ENCODE peak calls at places on chromosome 20, in eight cellular contexts. J is naive thymus-derived CD4-positive, alpha-beta T cell; Z is fibroblast of mammary gland; G is neuronal stem cell; H is left ventricle myocardium inferior; K is aorta; T is tibial artery; O is AG09309. B is an unnamed sample.

GRCh38 chr20:47310729-47311128 is 45.8 kb downstream of the ZMYND8 start:
- DNase-seq in O (no peak), H (no peak), Z (no peak), K (no peak), T (peak; percentile 39), G (no peak), J (no peak), B (no peak)

GRCh38 chr20:48584391-48585249 is 243.2 kb downstream of the PREX1 start:
- DNase-seq in Z (no peak), H (no peak), K (no peak), J (no peak), O (no peak), G (no peak), T (peak; percentile 19), B (no peak)

GRCh38 chr20:25198663-25199363 is 3.3 kb downstream of the ENTPD6 start:
- DNase-seq in H (no peak), Z (peak; percentile 53), O (no peak), K (no peak), G (no peak), J (no peak), T (no peak), B (no peak)

GRCh38 chr20:32780749-32781402 is 18.7 kb downstream of the DNMT3B start:
- DNase-seq in H (no peak), Z (no peak), G (peak; percentile 72), O (no peak), K (no peak), T (no peak), J (no peak), B (no peak)

GRCh38 chr20:20266552-20266951 is 101.4 kb upstream of the INSM1 start:
- DNase-seq in G (no peak), Z (no peak), J (no peak), T (no peak), H (no peak), O (no peak), K (no peak), B (no peak)

GRCh38 chr20:19435820-19436219 is 223.4 kb downstream of the SLC24A3 start:
- DNase-seq in G (no peak), Z (no peak), K (no peak), J (no peak), O (no peak), H (no peak), T (no peak), B (no peak)

GRCh38 chr20:8722277-8722928 is 346.5 kb upstream of the PLCB4 start:
- DNase-seq in T (no peak), K (no peak), O (peak; percentile 34), J (no peak), H (no peak), Z (peak; percentile 77), G (peak; percentile 57), B (no peak)

GRCh38 chr20:42963796-42964195 is 225.9 kb downstream of the PTPRT start:
- DNase-seq in K (no peak), G (no peak), J (no peak), T (no peak), H (no peak), O (no peak), Z (no peak), B (no peak)

GRCh38 chr20:18527836-18528235 is 20.1 kb downstream of the SEC23B start:
- DNase-seq in T (no peak), Z (peak; percentile 94), O (no peak), G (no peak), H (no peak), K (no peak), J (no peak), B (no peak)

GRCh38 chr20:19909696-19910095 is 107.5 kb upstream of the NAA20 start:
- DNase-seq in H (peak; percentile 84), G (no peak), T (peak; percentile 86), Z (no peak), K (peak; percentile 87), J (no peak), O (no peak), B (no peak)

GRCh38 chr20:35616465-35617396 is 1.1 kb downstream of the SPAG4 start:
- DNase-seq in G (no peak), O (peak; percentile 97), J (no peak), K (peak; percentile 99), T (peak; percentile 94), H (peak; percentile 92), Z (peak; percentile 99), B (no peak)

GRCh38 chr20:20259534-20259933 is 108.4 kb upstream of the INSM1 start:
- DNase-seq in H (no peak), Z (peak; percentile 12), O (no peak), G (no peak), J (no peak), T (no peak), K (no peak), B (no peak)

GRCh38 chr20:37505263-37506165 is 15.5 kb upstream of the NNAT start:
- DNase-seq in Z (no peak), T (no peak), O (no peak), K (no peak), G (no peak), J (no peak), H (no peak), B (no peak)

GRCh38 chr20:2822073-2822472 is 5.9 kb downstream of the TMEM239 start:
- DNase-seq in Z (peak; percentile 51), G (no peak), K (no peak), T (no peak), J (no peak), H (no peak), O (no peak), B (peak; percentile 32)

GRCh38 chr20:46583411-46584214 is 33.2 kb upstream of the OCSTAMP start:
- DNase-seq in K (no peak), T (no peak), Z (no peak), J (no peak), H (no peak), G (peak; percentile 79), O (no peak), B (no peak)

GRCh38 chr20:61355096-61355495 is 103.0 kb downstream of the CDH4 start:
- DNase-seq in J (no peak), H (no peak), T (no peak), G (no peak), O (no peak), K (no peak), Z (peak; percentile 2), B (no peak)

GRCh38 chr20:24018796-24019195 is 30.2 kb upstream of the GGTLC1 start:
- DNase-seq in K (no peak), G (no peak), Z (no peak), H (no peak), T (no peak), J (no peak), O (no peak), B (no peak)
- H3K4me3 ChIP-seq in K (no peak overlapping the region), G (no peak overlapping the region), Z (no peak overlapping the region), H (no peak overlapping the region), T (no peak overlapping the region), J (no peak overlapping the region), O (no peak overlapping the region), B (no peak overlapping the region)

GRCh38 chr20:33871362-33871761 is 60.2 kb downstream of the CHMP4B start:
- DNase-seq in G (no peak), O (no peak), Z (peak; percentile 16), J (no peak), K (no peak), T (no peak), H (no peak), B (no peak)
- H3K4me3 ChIP-seq in G (no peak overlapping the region), O (no peak overlapping the region), Z (no peak overlapping the region), J (no peak overlapping the region), K (no peak overlapping the region), T (peak overlapping the region; percentile 34), H (no peak overlapping the region), B (no peak overlapping the region)

GRCh38 chr20:63331741-63332400 is 29.3 kb downstream of the CHRNA4 start:
- DNase-seq in O (no peak), K (no peak), T (no peak), Z (no peak), J (no peak), H (no peak), G (no peak), B (no peak)

GRCh38 chr20:63329331-63330083 is 31.6 kb downstream of the CHRNA4 start:
- DNase-seq in K (no peak), Z (no peak), J (no peak), H (peak; percentile 11), G (no peak), O (no peak), T (no peak), B (no peak)

GRCh38 chr20:63330940-63331339 is 30.2 kb downstream of the CHRNA4 start:
- DNase-seq in J (no peak), Z (no peak), K (no peak), G (no peak), H (peak; percentile 9), T (no peak), O (no peak), B (no peak)

GRCh38 chr20:63328716-63329275 is 32.4 kb downstream of the CHRNA4 start:
- DNase-seq in Z (no peak), O (no peak), H (peak; percentile 10), J (no peak), K (no peak), T (no peak), G (no peak), B (no peak)

GRCh38 chr20:63330084-63330760 is 30.9 kb downstream of the CHRNA4 start:
- DNase-seq in K (no peak), H (peak; percentile 9), J (no peak), Z (no peak), T (no peak), G (no peak), O (no peak), B (no peak)
- H3K4me3 ChIP-seq in K (no peak overlapping the region), H (no peak overlapping the region), J (no peak overlapping the region), Z (no peak overlapping the region), T (no peak overlapping the region), G (no peak overlapping the region), O (no peak overlapping the region), B (no peak overlapping the region)

GRCh38 chr20:49987015-49987867 is 4.5 kb downstream of the SNAI1 start:
- DNase-seq in Z (peak; percentile 65), J (no peak), O (no peak), T (no peak), K (no peak), H (no peak), G (no peak), B (no peak)

GRCh38 chr20:49985617-49986016 is 2.8 kb downstream of the SNAI1 start:
- DNase-seq in Z (no peak), J (no peak), K (no peak), T (no peak), G (no peak), H (no peak), O (no peak), B (no peak)

GRCh38 chr20:49985157-49985556 is 2.4 kb downstream of the SNAI1 start:
- DNase-seq in Z (no peak), G (no peak), K (no peak), O (no peak), T (no peak), J (no peak), H (no peak), B (no peak)

GRCh38 chr20:49984426-49985153 is 1.8 kb downstream of the SNAI1 start:
- DNase-seq in T (no peak), J (no peak), K (no peak), Z (no peak), G (no peak), O (no peak), H (no peak), B (no peak)

DNA sequence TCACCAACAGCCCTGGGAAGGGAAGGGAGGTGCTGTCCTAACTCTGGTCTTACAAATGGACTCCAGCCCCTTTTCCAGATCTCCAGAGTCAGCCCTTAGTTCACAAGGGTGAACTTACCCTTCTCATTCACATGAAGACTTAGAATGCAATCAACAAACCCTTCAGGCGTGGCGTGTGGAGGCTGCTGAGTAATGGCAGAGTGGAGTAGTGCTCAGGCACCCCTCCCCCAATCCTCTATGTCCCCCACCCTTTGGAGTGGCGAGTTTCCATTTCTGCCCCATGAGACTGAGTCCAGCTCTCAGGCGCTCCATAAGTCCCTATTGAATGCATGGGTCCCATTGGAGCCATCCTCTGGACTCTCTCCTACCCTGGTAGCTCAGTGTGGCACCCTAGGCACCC is 3.3 kb downstream of the SNAI1 start:
- DNase-seq in K (no peak), T (no peak), J (no peak), G (no peak), O (no peak), Z (no peak), H (no peak), B (no peak)
- H3K4me3 ChIP-seq in K (no peak overlapping the region), T (peak overlapping the region; percentile 54), J (no peak overlapping the region), G (no peak overlapping the region), O (peak overlapping the region; percentile 20), Z (no peak overlapping the region), H (peak overlapping the region; percentile 70), B (no peak overlapping the region)